ENCODE peak calls at places on chromosomes 16 and 17, in six cellular contexts. N is brain microvascular endothelial cell; U is Peyer's patch; F is AG04450; X is IMR-90; L is CD8-positive, alpha-beta memory T cell. J is an unnamed sample.

GRCh38 chr17:62627219-62627903 is at the start of gene MRC2:
- DNase-seq in N (peak; percentile 84), U (peak; percentile 61), F (peak; percentile 30), X (peak; percentile 82), L (no peak), J (no peak)

GRCh38 chr17:1069847-1070246 is 72.9 kb downstream of the TIMM22 start:
- DNase-seq in N (no peak), U (no peak), F (no peak), X (no peak), L (no peak), J (no peak)

GRCh38 chr17:41705271-41705991 is 6.7 kb upstream of the GAST start:
- DNase-seq in N (no peak), U (no peak), F (no peak), X (peak; percentile 73), L (no peak), J (no peak)

GRCh38 chr17:64053101-64053500 is 32.7 kb upstream of the ICAM2 start:
- DNase-seq in N (no peak), U (no peak), F (no peak), X (no peak), L (no peak), J (no peak)

GRCh38 chr17:2924211-2924610 is 128.0 kb downstream of the RAP1GAP2 start:
- DNase-seq in N (no peak), U (no peak), F (no peak), X (peak; percentile 65), L (no peak), J (no peak)

GRCh38 chr17:66684716-66685115 is 150.2 kb upstream of the CACNG5 start:
- DNase-seq in N (no peak), U (no peak), F (no peak), X (no peak), L (no peak), J (no peak)

GRCh38 chr16:68074850-68075249 is 10.3 kb upstream of the NFATC3 start:
- DNase-seq in N (no peak), U (peak; percentile 96), F (no peak), X (no peak), L (peak; percentile 59), J (peak; percentile 76)

GRCh38 chr17:71461504-71462197 is 659.2 kb upstream of the SOX9 start:
- DNase-seq in N (no peak), U (no peak), F (no peak), X (no peak), L (no peak), J (no peak)

GRCh38 chr17:74126959-74127358 is 76.5 kb upstream of the RPL38 start:
- DNase-seq in N (no peak), U (peak; percentile 11), F (no peak), X (no peak), L (no peak), J (no peak)

GRCh38 chr16:66226762-66227161 is 139.7 kb upstream of the CDH5 start:
- DNase-seq in N (no peak), U (no peak), F (no peak), X (no peak), L (no peak), J (no peak)

GRCh38 chr17:8223356-8224063 is 13.1 kb upstream of the AURKB start:
- DNase-seq in N (peak; percentile 38), U (peak; percentile 84), F (no peak), X (peak; percentile 47), L (peak; percentile 37), J (peak; percentile 54)

GRCh38 chr17:30226878-30227277 is 8.6 kb downstream of the SLC6A4 start:
- DNase-seq in N (no peak), U (no peak), F (no peak), X (no peak), L (no peak), J (no peak)

GRCh38 chr16:9136596-9136995 is 45.2 kb downstream of the HAPSTR1 start:
- DNase-seq in N (no peak), U (peak; percentile 35), F (no peak), X (no peak), L (no peak), J (no peak)

GRCh38 chr16:15822957-15823356 is 33.9 kb downstream of the MYH11 start:
- DNase-seq in N (no peak), U (no peak), F (no peak), X (no peak), L (no peak), J (no peak)

GRCh38 chr17:38701504-38702165 is 3.4 kb upstream of the MLLT6 start:
- DNase-seq in N (no peak), U (peak; percentile 64), F (no peak), X (peak; percentile 71), L (peak; percentile 65), J (no peak)

GRCh38 chr17:42135664-42136653 is 13.4 kb downstream of the HSPB9 start:
- DNase-seq in N (peak; percentile 64), U (peak; percentile 93), F (no peak), X (peak; percentile 85), L (no peak), J (no peak)

GRCh38 chr17:7557825-7558543 is 566 bp upstream of the TNFSF13 start:
- DNase-seq in N (no peak), U (peak; percentile 93), F (no peak), X (peak; percentile 49), L (no peak), J (no peak)

GRCh38 chr16:27432600-27432957 is 30.6 kb downstream of the IL21R start:
- DNase-seq in N (peak; percentile 56), U (no peak), F (peak; percentile 34), X (peak; percentile 82), L (no peak), J (peak; percentile 27)

DNA sequence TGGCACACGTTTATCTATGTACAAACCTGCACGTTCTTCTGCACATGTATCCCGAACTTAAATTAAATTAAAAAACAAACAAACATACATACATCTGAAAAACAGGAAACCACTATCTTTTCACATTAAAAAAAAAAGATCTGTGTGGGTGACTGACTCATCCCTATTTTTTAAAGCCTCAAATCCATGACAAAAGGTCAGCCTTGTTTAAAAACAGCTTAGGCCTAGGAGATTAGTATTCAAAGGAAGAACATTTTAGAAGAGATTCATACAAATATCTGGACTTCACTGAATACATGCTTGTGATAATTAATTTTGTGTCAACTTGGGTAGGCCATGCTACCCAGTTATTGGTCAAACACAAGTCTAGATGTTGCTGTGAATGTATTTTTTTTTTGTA is 4.6 kb upstream of the PRKAR1A start:
- DNase-seq in N (no peak), U (no peak), F (no peak), X (no peak), L (no peak), J (no peak)
- H3K27ac ChIP-seq in N (no peak overlapping the region), U (no peak overlapping the region), F (no peak overlapping the region), X (no peak overlapping the region), L (no peak overlapping the region), J (no peak overlapping the region)

GRCh38 chr17:6555331-6556120 is 829 bp downstream of the PITPNM3 start:
- DNase-seq in N (no peak), U (peak; percentile 50), F (no peak), X (peak; percentile 39), L (no peak), J (no peak)
- H3K4me3 ChIP-seq in N (peak overlapping the region; percentile 42), U (peak overlapping the region; percentile 74), F (peak overlapping the region; percentile 54), X (peak overlapping the region; percentile 56), L (no peak overlapping the region), J (peak overlapping the region; percentile 35)

DNA sequence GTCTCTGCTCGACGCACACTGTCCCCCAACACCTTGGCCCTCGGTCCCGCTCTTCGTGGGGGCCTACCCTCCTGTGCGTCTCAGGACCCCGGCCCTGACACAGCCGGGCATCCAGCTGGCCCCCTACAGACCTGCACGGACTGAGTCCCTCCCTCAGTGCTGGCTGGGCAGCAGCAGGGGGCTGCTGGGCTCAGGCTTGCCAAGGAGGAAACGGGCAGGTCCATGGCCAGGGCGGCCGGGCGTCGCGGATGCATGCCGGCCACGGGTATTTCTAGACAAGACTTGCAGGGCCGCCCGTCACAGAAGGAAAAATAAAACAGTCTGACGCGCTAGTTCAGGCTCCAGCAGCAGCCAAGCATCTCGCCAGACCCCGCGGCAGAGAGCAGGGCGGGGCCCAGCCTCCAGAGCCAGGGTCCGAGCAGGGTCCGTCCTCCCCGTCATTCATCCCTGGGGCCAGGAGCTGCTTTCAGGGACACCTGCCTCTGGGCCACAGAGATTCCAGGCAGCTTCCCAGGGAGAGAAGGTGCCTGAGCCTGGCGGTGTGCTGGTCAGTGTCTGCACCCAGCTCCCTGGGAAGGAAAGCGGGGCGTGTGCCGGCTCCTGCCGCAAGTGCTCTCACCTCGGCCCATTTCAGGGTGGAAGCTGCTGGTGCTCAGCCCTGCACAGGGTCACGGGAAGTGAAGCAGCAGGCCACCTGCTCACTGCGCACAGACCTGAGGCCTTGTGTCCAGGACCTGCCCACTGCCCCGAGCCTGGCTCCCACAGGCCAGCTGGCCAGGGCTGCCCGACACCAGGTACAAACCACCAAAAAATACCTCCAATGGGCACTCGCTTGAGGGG is 7.2 kb upstream of the PVALEF start:
- DNase-seq in N (no peak), U (no peak), F (no peak), X (no peak), L (no peak), J (no peak)
- H3K27ac ChIP-seq in N (no peak overlapping the region), U (no peak overlapping the region), F (no peak overlapping the region), X (no peak overlapping the region), L (no peak overlapping the region), J (no peak overlapping the region)

GRCh38 chr16:12804395-12804794 is 708 bp upstream of the CPPED1 start:
- DNase-seq in N (no peak), U (no peak), F (no peak), X (no peak), L (no peak), J (no peak)
- H3K4me3 ChIP-seq in N (no peak overlapping the region), U (peak overlapping the region; percentile 74), F (peak overlapping the region; percentile 69), X (no peak overlapping the region), L (peak overlapping the region; percentile 93), J (peak overlapping the region; percentile 71)

GRCh38 chr16:513950-514349 is 13.6 kb upstream of the CAPN15 start:
- DNase-seq in N (no peak), U (no peak), F (no peak), X (no peak), L (no peak), J (no peak)

GRCh38 chr16:515175-515962 is 12.1 kb upstream of the CAPN15 start:
- DNase-seq in N (no peak), U (no peak), F (no peak), X (no peak), L (no peak), J (no peak)

GRCh38 chr16:518858-519257 is 8.7 kb upstream of the CAPN15 start:
- DNase-seq in N (no peak), U (no peak), F (no peak), X (no peak), L (no peak), J (no peak)

GRCh38 chr16:512802-513201 is 14.7 kb upstream of the CAPN15 start:
- DNase-seq in N (no peak), U (no peak), F (no peak), X (no peak), L (no peak), J (no peak)

DNA sequence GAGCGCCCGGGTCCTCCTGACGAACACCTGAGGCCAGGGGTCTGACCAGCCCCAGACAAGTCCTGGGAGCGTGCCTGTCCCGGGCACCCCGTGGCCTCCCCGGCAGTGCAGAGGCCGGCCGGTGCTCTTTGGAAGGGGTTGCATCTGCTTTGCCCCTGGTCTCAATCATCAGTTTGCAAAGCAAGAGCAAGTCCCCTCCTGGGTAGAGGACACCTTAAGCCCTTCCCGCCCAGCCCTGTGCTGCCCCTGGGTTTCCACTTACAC is 11.6 kb upstream of the CAPN15 start:
- DNase-seq in N (no peak), U (no peak), F (no peak), X (no peak), L (no peak), J (no peak)
- H3K27ac ChIP-seq in N (no peak overlapping the region), U (no peak overlapping the region), F (no peak overlapping the region), X (no peak overlapping the region), L (no peak overlapping the region), J (no peak overlapping the region)

DNA sequence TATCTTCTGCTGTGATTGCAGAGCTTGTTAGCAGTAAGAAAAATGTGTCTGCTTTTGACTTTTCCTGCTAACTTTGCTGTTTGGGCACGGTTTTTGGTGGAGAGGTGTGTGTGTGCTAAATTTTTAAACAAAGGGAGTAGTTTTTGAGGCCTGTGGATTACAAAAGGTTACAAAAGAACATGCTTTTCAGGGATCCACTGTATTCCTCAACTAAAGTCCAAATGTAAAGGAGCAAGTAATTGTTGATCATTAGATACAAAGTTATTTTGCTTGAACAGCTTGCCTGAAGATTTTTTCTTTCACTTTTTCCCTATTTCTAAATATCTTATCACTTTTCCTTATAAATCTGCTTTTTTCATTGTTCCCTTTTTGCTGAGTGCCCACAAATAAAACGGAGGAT is 2.0 kb downstream of the KPNB1 start:
- DNase-seq in N (no peak), U (no peak), F (no peak), X (no peak), L (no peak), J (no peak)
- H3K4me3 ChIP-seq in N (peak overlapping the region; percentile 84), U (no peak overlapping the region), F (peak overlapping the region; percentile 81), X (no peak overlapping the region), L (no peak overlapping the region), J (no peak overlapping the region)